ENCODE peak calls at places on chromosomes 11 and 22, in six cellular contexts. Q is omental fat pad, B is fibroblast of lung, N is BJ, Z is body of pancreas, L is T-helper 9 cell. X is an unnamed sample.

GRCh38 chr11:2450321-2451041 is 5.7 kb downstream of the KCNQ1 start:
- DNase-seq in Q (no peak), N (no peak), B (no peak), L (no peak), Z (no peak), X (no peak)

GRCh38 chr11:121634889-121635288 is 182.1 kb upstream of the SORL1-AS1 start:
- DNase-seq in B (peak), N (peak), Q (no peak), Z (no peak), L (no peak), X (no peak)

GRCh38 chr11:115275045-115275444 is 229.2 kb downstream of the CADM1 start:
- DNase-seq in L (no peak), Z (no peak), N (no peak), Q (no peak), B (no peak), X (no peak)

GRCh38 chr11:131694526-131695424 is 324.4 kb downstream of the NTM start:
- DNase-seq in N (peak), Z (peak), Q (peak), L (peak), B (peak), X (peak)

GRCh38 chr22:41369837-41370236 is 11.9 kb upstream of the TEF start:
- DNase-seq in Q (no peak), N (no peak), B (no peak), Z (peak), L (no peak), X (no peak)

GRCh38 chr11:130636672-130637463 is 188.4 kb downstream of the ADAMTS15 start:
- DNase-seq in Z (no peak), L (no peak), N (peak), B (peak), Q (no peak), X (peak)

GRCh38 chr11:117199061-117199915 is at the start of gene TAGLN:
- DNase-seq in L (no peak), N (peak), B (peak), Q (peak), Z (peak), X (no peak)

GRCh38 chr22:49626361-49627216 is 201.1 kb downstream of the BRD1 start:
- DNase-seq in Q (no peak), B (no peak), Z (no peak), L (no peak), N (no peak), X (no peak)

GRCh38 chr11:86464509-86465221 is 90.0 kb downstream of the CCDC81 start:
- DNase-seq in N (no peak), Q (no peak), L (no peak), B (no peak), Z (no peak), X (peak)